ENCODE peak calls at places on chromosomes 1 and 21, in nine cellular contexts. E is lung; F is anterior cingulate cortex; S is kidney tubule cell; A is NCI-H1092 treated with DMSO at 0.1 percent for 48 hours; N is NCI-H748 treated with DMSO at 0.1 percent for 48 hours; O is breast epithelium; I is stimulated activated CD8-positive, alpha-beta memory T cell treated with anti-CD3 and anti-CD28 coated beads, Interleukin-4, amount 100 ng/mL, for 48 hours; Y is GM20000. C is an unnamed sample.

GRCh38 chr1:97680894-97681293 is 239.9 kb downstream of the DPYD start:
- DNase-seq in O (no peak), N (no peak), Y (no peak), I (no peak), A (no peak), S (no peak), F (no peak), E (no peak), C (no peak)

GRCh38 chr1:89483010-89483756 is 41.4 kb upstream of the LRRC8B start:
- DNase-seq in Y (peak; percentile 65), I (peak; percentile 88), F (peak; percentile 55), O (no peak), A (peak; percentile 81), N (peak; percentile 60), E (peak; percentile 69), S (peak; percentile 75), C (no peak)

GRCh38 chr1:91750398-91750996 is 135.5 kb downstream of the TGFBR3 start:
- DNase-seq in S (no peak), N (no peak), I (no peak), Y (no peak), A (no peak), O (no peak), F (no peak), E (no peak), C (no peak)

GRCh38 chr1:16984717-16985116 is 4.3 kb upstream of the MFAP2 start:
- DNase-seq in F (no peak), S (no peak), E (peak; percentile 62), O (peak; percentile 63), Y (no peak), N (no peak), I (no peak), A (no peak), C (peak; percentile 91)

GRCh38 chr21:15976807-15977206 is 247.0 kb downstream of the USP25 start:
- DNase-seq in Y (no peak), A (no peak), N (no peak), E (no peak), O (no peak), I (no peak), F (no peak), S (no peak), C (no peak)

GRCh38 chr1:72481420-72481819 is 199.1 kb upstream of the NEGR1 start:
- DNase-seq in S (no peak), Y (no peak), F (no peak), N (no peak), A (no peak), O (no peak), I (no peak), E (no peak), C (no peak)

GRCh38 chr1:33164120-33164519 is 17.7 kb downstream of the TRIM62 start:
- DNase-seq in E (no peak), A (no peak), F (no peak), S (no peak), N (no peak), I (no peak), O (no peak), Y (no peak), C (no peak)

GRCh38 chr1:150321826-150322166 is 463 bp downstream of the PRPF3 start:
- DNase-seq in N (no peak), S (no peak), Y (peak; percentile 12), A (peak; percentile 39), E (no peak), F (no peak), I (no peak), O (no peak), C (no peak)

GRCh38 chr21:38306833-38307232 is 50.0 kb downstream of the KCNJ15 start:
- DNase-seq in E (no peak), S (peak; percentile 60), I (no peak), N (no peak), O (no peak), Y (no peak), F (no peak), A (no peak), C (no peak)

GRCh38 chr1:229117664-229118300 is 153.1 kb upstream of the RAB4A start:
- DNase-seq in E (peak; percentile 79), A (peak; percentile 74), I (no peak), S (peak; percentile 60), Y (no peak), F (peak; percentile 43), O (peak; percentile 73), N (no peak), C (no peak)

GRCh38 chr21:28737671-28738279 is 254.9 kb downstream of the LTN1 start:
- DNase-seq in E (no peak), O (no peak), S (peak; percentile 53), Y (no peak), N (peak; percentile 58), F (no peak), I (no peak), A (peak; percentile 35), C (no peak)

GRCh38 chr1:102970496-102971078 is 137.7 kb downstream of the COL11A1 start:
- DNase-seq in N (peak; percentile 61), A (peak; percentile 30), E (no peak), O (no peak), I (no peak), F (no peak), Y (peak; percentile 26), S (peak; percentile 63), C (no peak)

GRCh38 chr1:2311184-2312032 is 79.9 kb downstream of the MORN1 start:
- DNase-seq in Y (peak; percentile 80), A (no peak), N (no peak), F (no peak), O (peak; percentile 70), E (no peak), S (peak; percentile 42), I (peak; percentile 77), C (no peak)

GRCh38 chr1:22903113-22903512 is 69.6 kb downstream of the LACTBL1 start:
- DNase-seq in I (no peak), O (no peak), F (no peak), S (peak; percentile 93), N (no peak), E (no peak), A (no peak), Y (no peak), C (no peak)

GRCh38 chr1:234554478-234555311 is 55.3 kb downstream of the IRF2BP2 start:
- DNase-seq in O (peak; percentile 25), F (no peak), Y (no peak), E (no peak), I (peak; percentile 3), S (no peak), A (peak; percentile 86), N (no peak), C (no peak)

GRCh38 chr1:179545316-179545715 is 30.4 kb downstream of the NPHS2 start:
- DNase-seq in F (no peak), I (no peak), A (no peak), S (no peak), Y (no peak), O (no peak), E (no peak), N (no peak), C (no peak)

GRCh38 chr21:34835526-34835925 is 166.7 kb downstream of the CLIC6 start:
- DNase-seq in Y (no peak), O (no peak), I (no peak), A (no peak), N (no peak), F (no peak), S (no peak), E (peak; percentile 61), C (no peak)

GRCh38 chr1:65066766-65067490 is 81.1 kb upstream of the AK4 start:
- DNase-seq in F (peak; percentile 69), S (peak; percentile 73), O (peak; percentile 95), Y (peak; percentile 79), I (peak; percentile 77), N (no peak), A (peak; percentile 16), E (peak; percentile 94), C (no peak)

GRCh38 chr1:15950763-15951295 is 25.1 kb downstream of the ZBTB17 start:
- DNase-seq in N (no peak), A (no peak), E (no peak), I (peak; percentile 91), O (no peak), S (no peak), Y (no peak), F (no peak), C (no peak)

GRCh38 chr1:36369061-36369470 is 16.7 kb downstream of the STK40 start:
- DNase-seq in N (peak; percentile 21), F (peak; percentile 5), E (peak; percentile 83), A (peak; percentile 70), S (peak; percentile 66), O (peak; percentile 80), I (peak; percentile 95), Y (peak; percentile 80), C (no peak)

GRCh38 chr1:6646499-6647148 is 22.0 kb downstream of the THAP3 start:
- DNase-seq in N (peak; percentile 20), A (peak; percentile 63), F (no peak), I (no peak), Y (peak; percentile 59), O (no peak), S (peak; percentile 62), E (no peak), C (no peak)

GRCh38 chr1:33930346-33931114 is 66.7 kb downstream of the HMGB4 start:
- DNase-seq in N (no peak), F (no peak), S (no peak), E (no peak), A (peak; percentile 64), O (no peak), Y (no peak), I (no peak), C (no peak)

GRCh38 chr1:236341298-236341697 is 52.8 kb upstream of the EDARADD start:
- DNase-seq in E (no peak), O (no peak), Y (no peak), A (no peak), S (no peak), F (no peak), I (no peak), N (no peak), C (no peak)

GRCh38 chr1:55541296-55541695 is 326.1 kb upstream of the USP24 start:
- DNase-seq in Y (no peak), E (no peak), O (no peak), S (peak; percentile 57), A (no peak), N (no peak), F (no peak), I (no peak), C (no peak)

GRCh38 chr1:12542138-12542465 is 75.9 kb downstream of the DHRS3 start:
- DNase-seq in E (no peak), Y (no peak), N (no peak), F (no peak), A (no peak), O (no peak), S (no peak), I (no peak), C (peak; percentile 9)

GRCh38 chr1:6770727-6771567 is 14.3 kb upstream of the CAMTA1 start:
- DNase-seq in Y (no peak), O (no peak), A (no peak), S (peak; percentile 71), F (no peak), E (no peak), N (no peak), I (no peak), C (no peak)

GRCh38 chr21:46603228-46603627 is 1.7 kb downstream of the S100B start:
- DNase-seq in Y (no peak), S (no peak), I (no peak), F (no peak), A (no peak), N (no peak), E (no peak), O (no peak), C (no peak)

GRCh38 chr1:119099775-119100174 is 40.7 kb downstream of the WARS2 start:
- DNase-seq in I (no peak), Y (no peak), N (no peak), O (no peak), A (no peak), E (no peak), F (no peak), S (no peak), C (no peak)

GRCh38 chr1:180255538-180256352 is 25.7 kb downstream of the LHX4 start:
- DNase-seq in S (no peak), E (no peak), I (no peak), A (no peak), O (no peak), F (no peak), N (no peak), Y (no peak), C (no peak)

GRCh38 chr1:94708299-94708685 is 111.9 kb upstream of the SLC44A3 start:
- DNase-seq in F (no peak), A (no peak), S (no peak), E (no peak), O (no peak), N (no peak), I (no peak), Y (no peak), C (no peak)

GRCh38 chr21:30340714-30341573 is 3.5 kb upstream of the KRTAP27-1 start:
- DNase-seq in A (peak; percentile 46), E (no peak), F (no peak), I (peak; percentile 47), S (peak; percentile 39), O (no peak), Y (peak; percentile 4), N (no peak), C (no peak)